ENCODE peak calls at places on chromosomes 11 and 22, in six cellular contexts. V, T, Q, P, I and G are unnamed samples.
A peak's percentile ranks its signal among the peaks of the same experiment; 100 is the strongest.

GRCh38 chr22:27476729-27477128 is 324.8 kb downstream of the MN1 start:
- DNase-seq in V (peak; percentile 61), T (peak; percentile 83), Q (no peak), P (peak; percentile 45), I (no peak), G (peak; percentile 59)

GRCh38 chr11:8641332-8641731 is 41.1 kb downstream of the TRIM66 start:
- DNase-seq in V (no peak), T (no peak), Q (no peak), P (no peak), I (no peak), G (no peak)

GRCh38 chr11:23730307-23730998 is 766.4 kb upstream of the LUZP2 start:
- DNase-seq in V (peak; percentile 40), T (no peak), Q (no peak), P (no peak), I (no peak), G (no peak)

GRCh38 chr11:82046778-82047177 is 686.9 kb downstream of the FAM181B start:
- DNase-seq in V (no peak), T (peak; percentile 3), Q (no peak), P (no peak), I (no peak), G (no peak)

GRCh38 chr11:73463359-73463758 is 87.2 kb downstream of the RELT start:
- DNase-seq in V (no peak), T (peak; percentile 83), Q (no peak), P (no peak), I (no peak), G (peak; percentile 69)

GRCh38 chr11:89436071-89436470 is 55.1 kb downstream of the NOX4 start:
- DNase-seq in V (no peak), T (peak; percentile 58), Q (no peak), P (peak; percentile 43), I (no peak), G (peak; percentile 88)

GRCh38 chr11:70067036-70067435 is 11.1 kb upstream of the ANO1 start:
- DNase-seq in V (no peak), T (no peak), Q (no peak), P (no peak), I (peak; percentile 27), G (no peak)

GRCh38 chr11:59283825-59284772 is 71.4 kb upstream of the MPEG1 start:
- DNase-seq in V (peak; percentile 24), T (peak; percentile 57), Q (peak; percentile 30), P (peak; percentile 58), I (no peak), G (peak; percentile 42)

GRCh38 chr22:32311551-32312071 is 46.1 kb upstream of the RFPL3 start:
- DNase-seq in V (no peak), T (no peak), Q (no peak), P (no peak), I (peak; percentile 35), G (no peak)

GRCh38 chr22:49753276-49753884 is 74.3 kb downstream of the BRD1 start:
- DNase-seq in V (no peak), T (no peak), Q (no peak), P (no peak), I (no peak), G (no peak)

GRCh38 chr11:123303924-123304323 is 108.9 kb upstream of the CLMP start:
- DNase-seq in V (no peak), T (no peak), Q (no peak), P (no peak), I (no peak), G (no peak)

GRCh38 chr11:1335811-1336761 is 26.7 kb upstream of the TOLLIP start:
- DNase-seq in V (peak; percentile 33), T (peak; percentile 71), Q (peak; percentile 77), P (peak; percentile 81), I (peak; percentile 65), G (peak; percentile 90)

GRCh38 chr22:46614070-46614931 is 5.9 kb upstream of the GRAMD4 start:
- DNase-seq in V (no peak), T (no peak), Q (no peak), P (no peak), I (no peak), G (no peak)

GRCh38 chr22:43217285-43218030 is 30.5 kb upstream of the TTLL12 start:
- DNase-seq in V (no peak), T (no peak), Q (no peak), P (peak; percentile 41), I (no peak), G (no peak)

GRCh38 chr11:87466228-87466627 is 428.5 kb downstream of the TMEM135 start:
- DNase-seq in V (no peak), T (peak; percentile 55), Q (no peak), P (no peak), I (no peak), G (peak; percentile 2)

GRCh38 chr11:130211144-130211543 is 51.6 kb downstream of the ST14 start:
- DNase-seq in V (no peak), T (no peak), Q (no peak), P (no peak), I (peak; percentile 17), G (no peak)

GRCh38 chr11:134181707-134182106 is 42.1 kb downstream of the NCAPD3 start:
- DNase-seq in V (no peak), T (peak; percentile 46), Q (no peak), P (no peak), I (no peak), G (no peak)

GRCh38 chr11:69171476-69171875 is 15.7 kb downstream of the SMIM38 start:
- DNase-seq in V (no peak), T (no peak), Q (no peak), P (no peak), I (no peak), G (no peak)

GRCh38 chr22:19855504-19856409 is 1.1 kb upstream of the GNB1L start:
- DNase-seq in V (no peak), T (peak; percentile 35), Q (no peak), P (peak; percentile 53), I (no peak), G (peak; percentile 46)

DNA sequence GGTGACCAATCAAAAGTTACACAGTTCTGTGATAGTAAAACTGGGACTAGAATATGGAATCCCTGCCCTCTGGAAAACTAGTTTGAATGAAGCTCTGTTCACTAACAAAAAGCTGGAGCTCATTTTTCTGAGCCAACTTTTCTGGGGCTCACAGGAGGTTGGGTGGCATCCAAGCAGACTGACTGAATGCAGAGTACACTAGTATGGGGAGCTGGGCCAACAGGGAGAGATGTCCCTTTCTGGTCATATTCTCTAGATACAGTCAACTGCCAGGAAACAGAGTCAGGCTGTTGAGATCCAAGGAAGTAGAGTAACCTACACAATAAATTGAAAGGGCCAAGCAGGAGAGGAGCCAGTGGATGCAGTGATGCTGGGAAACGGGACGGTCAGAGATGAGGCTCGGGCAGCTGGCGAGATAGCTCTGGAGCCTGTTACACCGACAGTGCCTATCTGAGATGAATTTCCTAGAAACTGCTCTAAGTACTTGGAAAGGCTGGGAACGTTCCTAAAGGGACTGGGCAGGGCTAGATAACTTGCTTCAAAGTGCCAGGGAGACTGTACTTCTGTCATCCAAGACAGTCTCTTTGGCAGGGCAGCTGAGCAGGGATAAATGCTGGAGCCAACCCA is 71.1 kb downstream of the LARGE2 start:
- DNase-seq in V (no peak), T (no peak), Q (no peak), P (no peak), I (no peak), G (no peak)
- H2AK5ac ChIP-seq in V (no peak overlapping the region), T (no peak overlapping the region), Q (no peak overlapping the region), P (no peak overlapping the region), I (peak overlapping the region; percentile 78), G (no peak overlapping the region)

DNA sequence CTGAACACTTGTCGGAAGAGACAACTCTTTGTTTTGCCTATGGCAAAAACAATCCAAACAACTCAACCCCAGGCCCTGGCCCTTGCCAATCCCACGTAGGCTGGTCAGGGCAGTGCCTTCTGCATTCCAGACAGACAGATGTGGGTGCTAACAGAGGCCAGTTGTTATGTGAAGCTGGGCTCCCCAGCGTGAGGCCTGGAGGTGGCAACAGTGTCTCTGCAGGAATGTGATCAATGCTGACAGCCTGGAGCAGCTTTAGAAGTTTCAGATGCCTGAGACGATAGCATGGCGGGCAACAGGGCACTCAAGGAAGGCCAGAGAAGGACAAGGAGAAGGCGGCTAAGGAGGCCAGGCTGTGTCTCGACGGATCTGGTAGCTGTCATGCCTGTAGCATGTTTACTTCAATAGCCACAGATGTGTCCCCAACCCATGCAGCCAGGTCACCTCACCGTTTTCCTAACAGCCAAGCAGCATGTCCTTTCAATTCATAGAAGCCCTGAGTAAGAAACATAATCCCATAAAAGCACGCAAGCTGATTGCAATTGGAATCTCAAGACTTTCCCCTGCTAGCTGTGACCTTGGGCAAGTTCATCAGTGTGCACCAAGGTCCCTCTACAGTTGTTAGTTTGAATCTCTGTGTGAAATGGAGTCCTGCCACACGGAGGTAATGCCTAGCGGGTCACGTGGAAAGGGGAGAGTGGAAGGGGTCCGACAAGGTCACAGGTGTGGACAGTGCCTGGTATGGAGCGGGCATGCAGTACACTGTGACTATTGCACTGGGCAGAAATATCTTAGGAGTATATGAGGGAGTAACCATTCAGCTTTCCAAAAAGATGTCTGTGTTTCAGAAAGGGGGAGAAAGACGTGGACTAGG is 14.2 kb upstream of the PPM1F start:
- DNase-seq in V (peak; percentile 24), T (no peak), Q (no peak), P (no peak), I (no peak), G (no peak)
- H3K36me3 ChIP-seq in V (peaks cover 89% of the 10 kb centered on the region), T (peaks cover 88% of the 10 kb centered on the region), Q (peaks cover 75% of the 10 kb centered on the region), P (peaks cover 18% of the 10 kb centered on the region), I (peaks cover 67% of the 10 kb centered on the region), G (peaks cover 94% of the 10 kb centered on the region)

GRCh38 chr22:38698407-38699094 is 2.2 kb downstream of the JOSD1 start:
- DNase-seq in V (no peak), T (no peak), Q (no peak), P (no peak), I (no peak), G (no peak)

GRCh38 chr22:38699143-38699542 is 1.6 kb downstream of the JOSD1 start:
- DNase-seq in V (no peak), T (no peak), Q (no peak), P (no peak), I (no peak), G (no peak)

GRCh38 chr22:38700789-38701628 is at the start of gene JOSD1:
- DNase-seq in V (peak; percentile 93), T (peak; percentile 95), Q (peak; percentile 96), P (peak; percentile 96), I (peak; percentile 99), G (peak; percentile 93)

GRCh38 chr22:38700271-38700788 is 413 bp downstream of the JOSD1 start:
- DNase-seq in V (peak; percentile 68), T (no peak), Q (no peak), P (peak; percentile 46), I (no peak), G (peak; percentile 71)

DNA sequence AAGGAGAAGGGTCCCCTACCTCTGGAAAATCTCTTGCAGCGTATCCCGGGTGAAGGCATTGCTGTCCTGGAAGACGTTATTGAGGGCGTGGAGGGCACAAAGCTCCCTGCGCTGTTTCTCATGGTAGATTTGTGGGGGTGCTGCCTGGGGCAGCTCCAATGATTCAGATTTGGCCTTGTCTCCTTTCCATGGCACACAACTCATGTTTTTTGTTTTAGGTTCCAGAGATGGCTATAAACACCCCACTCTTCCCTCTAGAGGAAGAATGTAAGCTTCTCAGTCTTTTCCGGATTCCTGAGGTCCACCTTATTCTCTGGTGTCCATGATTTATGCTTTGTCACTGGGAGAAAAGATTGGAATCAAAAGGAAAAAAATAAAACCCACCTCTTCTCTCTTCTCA is 959 bp downstream of the JOSD1 start:
- DNase-seq in V (no peak), T (peak; percentile 62), Q (no peak), P (peak; percentile 22), I (no peak), G (peak; percentile 52)
- H2AK5ac ChIP-seq in V (peak overlapping the region; percentile 83), T (peak overlapping the region; percentile 7), Q (no peak overlapping the region), P (no peak overlapping the region), I (no peak overlapping the region), G (peak overlapping the region; percentile 14)

DNA sequence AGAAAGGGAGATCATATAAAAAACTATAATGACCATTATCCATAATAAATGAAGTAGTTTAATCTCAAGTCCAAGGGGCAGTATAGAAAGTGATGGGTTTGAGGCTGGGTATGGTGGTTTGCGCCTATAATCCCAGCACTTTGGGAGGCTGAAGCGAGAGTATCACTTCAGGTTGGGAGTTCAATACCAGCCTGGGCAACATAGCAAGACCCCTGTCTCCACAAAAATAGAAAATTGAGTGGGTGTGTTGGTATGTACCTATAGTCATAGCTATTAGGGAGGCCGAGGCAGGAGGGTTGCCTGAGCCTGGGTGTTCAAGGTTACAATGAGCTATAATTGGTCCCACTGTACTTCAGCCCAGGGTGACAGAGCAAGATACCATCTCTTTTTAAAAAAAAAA is 23.9 kb downstream of the MED17 start:
- DNase-seq in V (no peak), T (no peak), Q (no peak), P (no peak), I (no peak), G (no peak)
- H3K36me3 ChIP-seq in V (peaks cover 48% of the 10 kb centered on the region), T (peaks cover 58% of the 10 kb centered on the region), Q (peaks cover 26% of the 10 kb centered on the region), P (peaks cover 17% of the 10 kb centered on the region), I (peaks cover 45% of the 10 kb centered on the region), G (peaks cover 40% of the 10 kb centered on the region)